ENCODE peak calls at places on chromosomes 6 and 20, in five cellular contexts. O, V, Z, H and B are unnamed samples.

GRCh38 chr6:108589244-108589730 is 28.6 kb downstream of the FOXO3 start:
- DNase-seq in H (peak; percentile 95), O (peak; percentile 82), Z (peak; percentile 15), V (peak; percentile 95), B (peak; percentile 69)

GRCh38 chr6:31586596-31586995 is 519 bp downstream of the LST1 start:
- DNase-seq in V (no peak), H (no peak), O (no peak), Z (no peak), B (no peak)

GRCh38 chr6:75735491-75736186 is 13.4 kb upstream of the MYO6 start:
- DNase-seq in Z (peak; percentile 16), H (no peak), O (peak; percentile 26), V (no peak), B (peak; percentile 34)

GRCh38 chr20:37327748-37328147 is 18.2 kb upstream of the SRC start:
- DNase-seq in H (no peak), V (no peak), Z (no peak), O (peak; percentile 86), B (no peak)

GRCh38 chr6:54598787-54599309 is 247.7 kb upstream of the FAM83B start:
- DNase-seq in O (peak; percentile 40), H (peak; percentile 64), V (no peak), Z (no peak), B (peak; percentile 37)

GRCh38 chr6:41757931-41758640 is 10.9 kb upstream of the PGC start:
- DNase-seq in V (peak; percentile 14), Z (no peak), O (no peak), H (no peak), B (peak; percentile 12)

GRCh38 chr20:41308726-41309413 is 8.7 kb downstream of the ZHX3 start:
- DNase-seq in H (no peak), V (no peak), O (peak; percentile 68), Z (no peak), B (peak; percentile 77)

GRCh38 chr6:73579851-73580246 is 59.0 kb upstream of the EEF1A1 start:
- DNase-seq in O (peak; percentile 98), H (peak; percentile 60), Z (peak; percentile 81), V (peak; percentile 95), B (peak; percentile 86)

GRCh38 chr6:99603421-99604160 is 3.0 kb upstream of the PRDM13 start:
- DNase-seq in Z (no peak), V (peak; percentile 86), O (no peak), H (no peak), B (peak; percentile 38)

GRCh38 chr6:21886601-21887091 is 293.1 kb downstream of the SOX4 start:
- DNase-seq in Z (no peak), O (peak; percentile 19), H (no peak), V (no peak), B (peak; percentile 16)

GRCh38 chr6:43687079-43687436 is 533 bp downstream of the MRPS18A start:
- DNase-seq in H (no peak), O (no peak), Z (no peak), V (no peak), B (peak; percentile 30)

GRCh38 chr6:32868257-32868788 is 14.3 kb downstream of the PSMB9 start:
- DNase-seq in O (peak; percentile 77), H (peak; percentile 54), V (peak; percentile 61), Z (peak; percentile 71), B (peak; percentile 93)

GRCh38 chr6:117548797-117549301 is 53.5 kb downstream of the GOPC start:
- DNase-seq in H (peak; percentile 35), Z (peak; percentile 77), V (peak; percentile 30), O (peak; percentile 34), B (peak; percentile 62)

GRCh38 chr6:139080255-139080920 is 51.8 kb downstream of the ABRACL start:
- DNase-seq in H (peak; percentile 61), O (no peak), Z (no peak), V (no peak), B (no peak)

GRCh38 chr20:47054506-47054905 is 159.9 kb downstream of the EYA2 start:
- DNase-seq in H (no peak), V (no peak), Z (no peak), O (no peak), B (no peak)

GRCh38 chr6:20688710-20689500 is 154.6 kb downstream of the CDKAL1 start:
- DNase-seq in H (peak; percentile 81), V (peak; percentile 37), O (peak; percentile 66), Z (no peak), B (no peak)

GRCh38 chr6:132912273-132912672 is 97.9 kb downstream of the RPS12 start:
- DNase-seq in V (no peak), Z (no peak), O (peak; percentile 32), H (no peak), B (no peak)

GRCh38 chr20:6940052-6940451 is 172.6 kb downstream of the BMP2 start:
- DNase-seq in Z (peak; percentile 69), O (peak; percentile 12), V (peak; percentile 88), H (peak; percentile 1), B (no peak)

GRCh38 chr20:49352821-49353220 is 75.0 kb upstream of the ZNFX1 start:
- DNase-seq in O (no peak), Z (no peak), H (no peak), V (no peak), B (no peak)

GRCh38 chr20:33450867-33451266 is 7.3 kb upstream of the SNTA1 start:
- DNase-seq in V (no peak), H (peak; percentile 19), Z (no peak), O (peak; percentile 61), B (no peak)

GRCh38 chr20:46715292-46715756 is 5.9 kb downstream of the SLC2A10 start:
- DNase-seq in Z (no peak), H (no peak), O (peak; percentile 78), V (peak; percentile 92), B (peak; percentile 62)

GRCh38 chr20:53960586-53961386 is 109.6 kb downstream of the BCAS1 start:
- DNase-seq in H (no peak), O (no peak), Z (no peak), V (no peak), B (peak; percentile 29)

GRCh38 chr6:15618685-15619084 is 44.1 kb downstream of the DTNBP1 start:
- DNase-seq in O (no peak), H (no peak), V (no peak), Z (no peak), B (no peak)

GRCh38 chr20:57940376-57940775 is 230.6 kb upstream of the PMEPA1 start:
- DNase-seq in Z (no peak), V (no peak), H (no peak), O (no peak), B (no peak)

GRCh38 chr6:7572213-7572943 is 17.6 kb upstream of the SNRNP48 start:
- DNase-seq in V (no peak), Z (no peak), O (no peak), H (no peak), B (no peak)

GRCh38 chr20:47397652-47398301 is 41.3 kb upstream of the ZMYND8 start:
- DNase-seq in Z (no peak), V (no peak), H (no peak), O (no peak), B (no peak)

GRCh38 chr6:35600659-35601125 is 88.0 kb upstream of the TULP1 start:
- DNase-seq in O (no peak), H (no peak), Z (no peak), V (no peak), B (peak; percentile 16)

GRCh38 chr6:151690768-151691562 is 116.5 kb upstream of the ESR1 start:
- DNase-seq in V (no peak), Z (no peak), H (peak; percentile 39), O (peak; percentile 15), B (peak; percentile 15)

GRCh38 chr20:51265366-51265765 is 242.5 kb upstream of the KCNG1 start:
- DNase-seq in H (no peak), V (no peak), O (no peak), Z (no peak), B (no peak)

GRCh38 chr20:31966991-31967655 is 828 bp upstream of the XKR7 start:
- DNase-seq in V (peak; percentile 22), O (no peak), H (no peak), Z (no peak), B (no peak)

GRCh38 chr6:159887146-159887545 is 3.6 kb upstream of the MAS1 start:
- DNase-seq in H (no peak), V (no peak), O (no peak), Z (no peak), B (no peak)

GRCh38 chr6:165848099-165848461 is 185.0 kb upstream of the PDE10A start:
- DNase-seq in Z (no peak), V (peak; percentile 42), H (no peak), O (no peak), B (no peak)

GRCh38 chr6:117118490-117118889 is 146.9 kb upstream of the VGLL2 start:
- DNase-seq in Z (no peak), H (no peak), V (no peak), O (no peak), B (no peak)

GRCh38 chr20:63123326-63123725 is 92.6 kb downstream of the YTHDF1 start:
- DNase-seq in Z (no peak), O (no peak), H (no peak), V (no peak), B (no peak)

DNA sequence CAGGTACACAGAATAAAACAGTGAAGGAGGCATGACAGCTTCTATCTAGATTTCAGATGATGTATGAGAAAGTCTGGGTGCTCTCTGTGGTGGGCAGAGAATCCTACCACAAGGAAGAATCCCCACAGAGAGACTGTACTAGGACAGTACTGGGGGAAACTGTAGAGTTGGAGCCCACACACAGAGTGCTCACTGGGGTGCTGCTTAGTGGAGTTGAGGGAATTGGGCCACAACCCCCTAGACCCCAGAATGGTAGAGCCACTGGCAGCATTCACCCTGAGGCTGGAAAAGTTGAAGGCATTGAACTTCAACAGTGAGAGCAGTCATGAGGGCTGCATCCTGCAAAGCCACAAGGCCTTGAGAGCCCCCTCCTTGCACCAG is 62.2 kb upstream of the TNFRSF21 start:
- DNase-seq in V (no peak), Z (no peak), O (no peak), H (no peak), B (no peak)
- H3K9ac ChIP-seq in V (no peak overlapping the region), Z (no peak overlapping the region), O (no peak overlapping the region), H (no peak overlapping the region), B (peak overlapping the region; percentile 23)

GRCh38 chr6:146357578-146358340 is 185.9 kb upstream of the RAB32 start:
- DNase-seq in V (no peak), H (peak; percentile 70), Z (no peak), O (peak; percentile 59), B (peak; percentile 87)
- H3K4me1 ChIP-seq in V (peaks cover 2% of the 10 kb centered on the region), H (peaks cover 26% of the 10 kb centered on the region), Z (no peaks in the 10 kb centered on the region), O (peaks cover 5% of the 10 kb centered on the region), B (peaks cover 35% of the 10 kb centered on the region)

GRCh38 chr6:135779213-135779612 is 72.3 kb upstream of the PDE7B start:
- DNase-seq in Z (no peak), V (no peak), H (no peak), O (no peak), B (no peak)
- H3K36me3 ChIP-seq in Z (no peaks in the 10 kb centered on the region), V (no peaks in the 10 kb centered on the region), H (no peaks in the 10 kb centered on the region), O (no peaks in the 10 kb centered on the region), B (no peaks in the 10 kb centered on the region)

GRCh38 chr6:162906479-162906878 is 178.7 kb downstream of the PACRG start:
- DNase-seq in Z (no peak), O (no peak), H (no peak), V (no peak), B (no peak)
- H3K9ac ChIP-seq in Z (no peak overlapping the region), O (no peak overlapping the region), H (no peak overlapping the region), V (no peak overlapping the region), B (no peak overlapping the region)

GRCh38 chr6:122752990-122753687 is 26.4 kb upstream of the FABP7 start:
- DNase-seq in V (no peak), Z (no peak), O (no peak), H (no peak), B (no peak)
- H3K4me1 ChIP-seq in V (no peaks in the 10 kb centered on the region), Z (no peaks in the 10 kb centered on the region), O (no peaks in the 10 kb centered on the region), H (no peaks in the 10 kb centered on the region), B (no peaks in the 10 kb centered on the region)